ENCODE peak calls at places on chromosomes 13 and 19, in four cellular contexts. U is CD4-positive, alpha-beta memory T cell; Z is tibial artery; T is heart right ventricle. V is an unnamed sample. For H3K4me1, the result is how much of the 10 kb centered on the place peaks cover.

GRCh38 chr13:113552786-113553540 is 31.6 kb upstream of the TFDP1 start:
- DNase-seq in U (no peak), Z (peak), T (no peak), V (no peak)

GRCh38 chr13:40206241-40207109 is 460.0 kb downstream of the FOXO1 start:
- DNase-seq in U (peak), Z (no peak), T (no peak), V (no peak)

GRCh38 chr13:95300625-95301134 is 571 bp downstream of the ABCC4 start:
- DNase-seq in U (peak), Z (peak), T (peak), V (peak)

GRCh38 chr13:73224708-73225107 is 165.9 kb downstream of the KLF5 start:
- DNase-seq in U (no peak), Z (no peak), T (no peak), V (no peak)

GRCh38 chr13:41788552-41788951 is 172.4 kb downstream of the VWA8 start:
- DNase-seq in U (no peak), Z (no peak), T (no peak), V (no peak)

GRCh38 chr13:33849211-33849610 is 31.3 kb downstream of the RFC3 start:
- DNase-seq in U (no peak), Z (no peak), T (no peak), V (no peak)

GRCh38 chr13:98275711-98276171 is 98.7 kb upstream of the RNF113B start:
- DNase-seq in U (no peak), Z (no peak), T (no peak), V (no peak)

GRCh38 chr13:31035162-31035951 is 102.9 kb downstream of the TEX26 start:
- DNase-seq in U (no peak), Z (no peak), T (no peak), V (no peak)

GRCh38 chr13:46475586-46475991 is 77.4 kb upstream of the LRCH1 start:
- DNase-seq in U (no peak), Z (no peak), T (no peak), V (no peak)

GRCh38 chr19:55153652-55154264 is 3.8 kb downstream of the TNNI3 start:
- DNase-seq in U (no peak), Z (no peak), T (no peak), V (no peak)

GRCh38 chr13:40522234-40522633 is 144.2 kb downstream of the FOXO1 start:
- DNase-seq in U (no peak), Z (no peak), T (no peak), V (no peak)

GRCh38 chr13:46015374-46015773 is 37.2 kb downstream of the ZC3H13 start:
- DNase-seq in U (no peak), Z (no peak), T (no peak), V (no peak)

GRCh38 chr19:35226748-35227147 is 1.8 kb downstream of the FAM187B start:
- DNase-seq in U (no peak), Z (no peak), T (no peak), V (no peak)

GRCh38 chr13:50149932-50150331 is 134.7 kb downstream of the KCNRG start:
- DNase-seq in U (no peak), Z (no peak), T (no peak), V (peak)

GRCh38 chr13:109012115-109012514 is 382.7 kb downstream of the MYO16 start:
- DNase-seq in U (no peak), Z (no peak), T (no peak), V (no peak)

GRCh38 chr19:21835810-21836444 is at the start of gene ZNF43:
- DNase-seq in U (peak), Z (peak), T (peak), V (peak)

GRCh38 chr19:58325623-58326022 is 1.2 kb upstream of the ZSCAN22 start:
- DNase-seq in U (no peak), Z (no peak), T (no peak), V (no peak)

GRCh38 chr13:75347457-75347856 is 134.5 kb downstream of the TBC1D4 start:
- DNase-seq in U (no peak), Z (no peak), T (no peak), V (no peak)

DNA sequence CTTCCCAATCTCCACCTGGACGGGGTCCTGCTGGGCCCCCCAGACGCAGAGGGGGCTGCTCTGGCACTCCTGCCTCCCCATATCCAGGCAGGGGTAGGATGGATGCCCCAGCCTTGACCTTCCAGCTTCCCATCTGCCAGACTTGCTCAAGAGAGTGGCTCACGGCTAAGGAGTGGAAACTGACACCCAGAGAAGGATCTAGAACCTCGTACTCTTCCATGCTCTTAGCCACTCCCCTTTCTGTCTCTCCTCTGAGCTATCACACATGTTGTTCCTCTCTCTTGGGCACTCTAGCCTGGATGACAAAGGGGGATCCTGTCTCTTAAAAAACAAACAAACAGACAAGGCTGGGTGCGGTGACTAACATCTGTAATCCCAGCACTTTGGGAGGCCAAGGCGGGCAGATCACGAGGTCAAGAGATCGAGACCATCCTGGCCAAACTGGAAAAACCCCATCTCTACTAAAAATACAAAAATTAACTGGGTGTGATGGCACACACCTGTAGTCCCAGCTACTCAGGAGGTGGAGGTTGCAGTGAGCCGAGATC is 12.2 kb upstream of the FUT5 start:
- DNase-seq in U (no peak), Z (no peak), T (no peak), V (no peak)
- H3K27ac ChIP-seq in U (no peak), Z (no peak), T (no peak), V (no peak)

DNA sequence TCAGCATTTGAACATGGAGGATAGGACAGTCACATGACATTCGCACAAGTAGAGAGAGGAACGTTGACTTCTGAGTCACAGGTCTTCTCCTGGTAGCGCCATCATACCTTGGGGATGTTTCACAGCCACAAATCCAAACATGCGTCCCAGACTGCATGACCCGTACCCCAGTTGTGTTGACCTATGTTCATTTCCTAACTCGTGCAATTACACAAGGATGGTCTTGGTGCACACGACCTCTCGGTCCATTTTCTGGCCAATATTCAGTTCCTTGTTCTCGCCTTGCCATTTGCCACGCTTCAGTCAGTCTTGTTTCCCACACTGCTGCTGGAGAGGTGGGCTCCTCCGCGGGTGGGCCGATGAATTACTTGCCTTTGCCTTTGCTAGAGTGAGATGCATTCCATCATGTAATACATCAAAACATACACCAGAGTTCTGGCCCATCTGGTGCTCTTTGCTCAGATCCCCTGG is 87.3 kb downstream of the COL4A2 start:
- DNase-seq in U (no peak), Z (no peak), T (no peak), V (no peak)
- H3K4me3 ChIP-seq in U (no peak), Z (no peak), T (no peak), V (no peak)

DNA sequence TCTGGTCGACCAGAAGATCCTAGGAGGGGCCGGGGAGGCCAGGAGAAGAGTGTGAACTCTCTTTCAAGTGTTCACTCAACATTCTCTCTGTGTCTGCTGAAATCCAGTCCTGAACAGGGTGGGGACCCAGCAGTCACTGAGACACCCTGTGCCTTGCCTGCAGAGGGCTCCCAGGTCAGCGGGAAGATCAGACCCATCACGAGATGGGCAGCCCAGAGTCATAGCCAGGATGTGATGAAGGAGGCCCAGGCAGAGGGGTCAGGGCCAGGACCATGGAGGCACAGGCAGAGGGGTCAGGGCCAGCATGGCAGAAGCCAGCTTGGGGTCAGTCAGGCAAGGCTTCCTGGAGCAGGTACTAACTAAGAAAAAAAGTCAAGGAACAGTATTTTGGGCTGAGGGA is 9.4 kb downstream of the NUMBL start:
- DNase-seq in U (no peak), Z (no peak), T (no peak), V (no peak)
- H3K4me1 ChIP-seq in U (under half), Z (under half), T (under half), V (under half)

GRCh38 chr19:12880551-12881171 is 588 bp downstream of the DNASE2 start:
- DNase-seq in U (no peak), Z (peak), T (peak), V (no peak)
- H3K27ac ChIP-seq in U (peak), Z (peak), T (peak), V (peak)

DNA sequence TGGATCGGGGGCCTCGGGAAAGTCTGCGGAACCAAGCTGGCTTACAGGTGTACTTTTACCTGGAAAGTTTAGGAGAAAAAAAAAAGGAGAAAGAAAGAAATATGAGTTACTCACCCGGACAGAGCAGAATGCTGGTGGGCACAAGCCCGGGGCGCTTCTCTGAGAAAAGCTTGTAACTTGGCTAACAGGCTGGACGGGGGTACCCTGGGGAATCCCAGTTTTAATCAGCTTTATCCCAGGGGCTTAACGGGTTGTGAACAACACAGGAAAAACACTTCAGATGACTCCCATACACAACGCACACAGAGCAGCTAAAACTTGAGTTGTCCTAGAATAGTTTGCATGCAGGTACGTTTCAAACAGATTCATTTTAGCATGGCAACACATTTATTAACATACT is 37.3 kb downstream of the KLF2 start:
- DNase-seq in U (no peak), Z (no peak), T (no peak), V (peak)
- H3K4me3 ChIP-seq in U (no peak), Z (no peak), T (no peak), V (no peak)

GRCh38 chr19:44745887-44746600 is 2.5 kb upstream of the BCL3 start:
- DNase-seq in U (no peak), Z (no peak), T (no peak), V (no peak)
- H3K4me1 ChIP-seq in U (under half), Z (half or more), T (half or more), V (under half)

GRCh38 chr19:49528211-49528771 is 488 bp downstream of the RCN3 start:
- DNase-seq in U (no peak), Z (peak), T (peak), V (peak)
- H3K27ac ChIP-seq in U (no peak), Z (peak), T (no peak), V (no peak)

GRCh38 chr19:3058009-3058820 is 4.1 kb downstream of the TLE5 start:
- DNase-seq in U (no peak), Z (no peak), T (no peak), V (no peak)
- H3K4me3 ChIP-seq in U (no peak), Z (no peak), T (peak), V (no peak)

GRCh38 chr19:41932259-41933130 is 4.2 kb upstream of the ERFL start:
- DNase-seq in U (no peak), Z (no peak), T (no peak), V (no peak)

GRCh38 chr19:41930926-41931592 is 2.8 kb upstream of the ERFL start:
- DNase-seq in U (no peak), Z (no peak), T (no peak), V (no peak)

GRCh38 chr19:41934849-41935374 is 6.7 kb upstream of the ERFL start:
- DNase-seq in U (peak), Z (no peak), T (peak), V (peak)

GRCh38 chr19:41933693-41934426 is 5.6 kb upstream of the ERFL start:
- DNase-seq in U (no peak), Z (no peak), T (no peak), V (peak)

GRCh38 chr19:41933131-41933458 is 4.8 kb upstream of the ERFL start:
- DNase-seq in U (no peak), Z (no peak), T (no peak), V (no peak)
- H3K4me1 ChIP-seq in U (under half), Z (under half), T (under half), V (under half)

GRCh38 chr19:2248136-2249009 is 750 bp upstream of the AMH start:
- DNase-seq in U (no peak), Z (no peak), T (no peak), V (peak)
- H3K27ac ChIP-seq in U (no peak), Z (no peak), T (no peak), V (no peak)